ENCODE peak calls at places on chromosomes 7 and 10, in ten cellular contexts. S, M, Z, E, A, C, T, J, P and R are unnamed samples.

GRCh38 chr10:86840498-86840897 is 84.1 kb downstream of the BMPR1A start:
- DNase-seq in Z (no peak), P (no peak), M (no peak), J (no peak), C (no peak), S (no peak), E (no peak), T (no peak), A (no peak), R (no peak)

GRCh38 chr7:105521027-105521730 is 892 bp downstream of the PUS7 start:
- DNase-seq in P (peak), M (peak), C (peak), T (peak), Z (peak), S (peak), A (peak), E (peak), J (peak), R (peak)

GRCh38 chr7:150959739-150960734 is 18.1 kb downstream of the KCNH2 start:
- DNase-seq in J (no peak), E (no peak), Z (no peak), A (peak), S (no peak), T (no peak), M (no peak), C (no peak), P (no peak), R (no peak)

GRCh38 chr7:138001529-138002095 is at the start of gene CREB3L2:
- DNase-seq in J (peak), E (no peak), P (peak), Z (peak), S (peak), C (peak), T (peak), M (peak), A (no peak), R (peak)

GRCh38 chr10:58638406-58638805 is 125.7 kb downstream of the BICC1 start:
- DNase-seq in S (no peak), E (no peak), Z (peak), C (no peak), P (no peak), A (no peak), M (no peak), J (no peak), T (no peak), R (no peak)

GRCh38 chr7:106071356-106071998 is 40.6 kb downstream of the SYPL1 start:
- DNase-seq in J (peak), T (no peak), E (no peak), P (no peak), S (no peak), Z (no peak), A (no peak), C (no peak), M (no peak), R (no peak)

GRCh38 chr10:96673318-96674099 is 46.8 kb downstream of the PIK3AP1 start:
- DNase-seq in C (peak), S (no peak), T (no peak), Z (peak), J (no peak), M (no peak), A (peak), P (no peak), E (no peak), R (peak)

GRCh38 chr7:108459922-108460551 is 3.8 kb upstream of the NRCAM start:
- DNase-seq in A (no peak), M (peak), S (no peak), C (no peak), E (peak), P (peak), T (no peak), Z (no peak), J (peak), R (no peak)

GRCh38 chr10:107425844-107426553 is 261.5 kb upstream of the SORCS1 start:
- DNase-seq in S (no peak), C (no peak), T (no peak), E (no peak), M (no peak), P (no peak), A (peak), Z (no peak), J (no peak), R (no peak)

GRCh38 chr7:92119213-92119759 is 15.0 kb downstream of the CYP51A1 start:
- DNase-seq in P (no peak), Z (no peak), T (no peak), J (no peak), C (no peak), S (no peak), M (no peak), A (no peak), E (no peak), R (no peak)

GRCh38 chr7:30923009-30923773 is 11.5 kb downstream of the AQP1 start:
- DNase-seq in Z (peak), E (no peak), P (no peak), S (no peak), M (no peak), A (peak), C (peak), J (no peak), T (no peak), R (peak)

GRCh38 chr10:19843487-19843886 is 27.3 kb downstream of the PLXDC2 start:
- DNase-seq in A (no peak), Z (no peak), P (no peak), J (no peak), E (no peak), M (no peak), C (no peak), T (no peak), S (no peak), R (no peak)

GRCh38 chr7:69695998-69696657 is 97.9 kb downstream of the AUTS2 start:
- DNase-seq in M (no peak), J (no peak), C (no peak), E (no peak), P (no peak), T (no peak), Z (no peak), A (no peak), S (no peak), R (no peak)

GRCh38 chr7:30870821-30871518 is 40.7 kb upstream of the AQP1 start:
- DNase-seq in S (no peak), M (no peak), A (no peak), C (no peak), E (no peak), P (no peak), Z (no peak), J (no peak), T (no peak), R (no peak)

GRCh38 chr7:91082854-91083495 is 181.3 kb upstream of the FZD1 start:
- DNase-seq in C (no peak), M (no peak), J (no peak), S (no peak), P (peak), T (no peak), Z (no peak), E (peak), A (no peak), R (no peak)

GRCh38 chr7:151665363-151665762 is 145.7 kb upstream of the RHEB start:
- DNase-seq in T (no peak), S (no peak), Z (no peak), P (peak), J (no peak), M (no peak), E (no peak), C (no peak), A (peak), R (peak)

GRCh38 chr10:29838529-29838928 is 203.8 kb upstream of the SVIL start:
- DNase-seq in C (no peak), J (no peak), M (no peak), P (no peak), T (no peak), A (no peak), Z (no peak), E (no peak), S (no peak), R (no peak)

GRCh38 chr7:94276797-94277196 is 117.9 kb upstream of the COL1A2 start:
- DNase-seq in A (no peak), E (peak), P (peak), C (no peak), S (no peak), M (no peak), T (no peak), J (no peak), Z (no peak), R (no peak)

GRCh38 chr7:29748286-29749099 is 57.8 kb upstream of the WIPF3 start:
- DNase-seq in E (peak), Z (no peak), J (no peak), A (no peak), C (no peak), M (peak), P (peak), T (no peak), S (no peak), R (no peak)

GRCh38 chr10:92969151-92969550 is 91.4 kb upstream of the CYP26C1 start:
- DNase-seq in J (no peak), A (no peak), S (no peak), Z (no peak), P (no peak), M (no peak), T (no peak), C (no peak), E (no peak), R (no peak)

GRCh38 chr10:5628798-5629788 is 37.3 kb downstream of the ASB13 start:
- DNase-seq in T (no peak), Z (no peak), A (no peak), S (no peak), P (peak), J (peak), M (no peak), C (no peak), E (no peak), R (no peak)

GRCh38 chr7:155862516-155863257 is 50.4 kb upstream of the SHH start:
- DNase-seq in A (no peak), Z (no peak), P (no peak), T (no peak), E (no peak), M (no peak), S (no peak), C (no peak), J (no peak), R (no peak)

GRCh38 chr7:12327922-12328321 is 75.7 kb downstream of the VWDE start:
- DNase-seq in A (no peak), E (no peak), C (no peak), T (no peak), Z (peak), P (no peak), M (no peak), J (no peak), S (no peak), R (no peak)

GRCh38 chr10:94308866-94309265 is 53.9 kb downstream of the NOC3L start:
- DNase-seq in C (no peak), S (no peak), J (no peak), T (no peak), M (no peak), Z (no peak), A (no peak), P (no peak), E (no peak), R (no peak)

GRCh38 chr7:131103997-131104396 is 223.7 kb upstream of the MKLN1 start:
- DNase-seq in E (no peak), T (no peak), C (no peak), J (no peak), Z (no peak), A (no peak), S (no peak), M (no peak), P (no peak), R (no peak)

GRCh38 chr10:119689016-119689564 is 36.8 kb upstream of the INPP5F start:
- DNase-seq in A (no peak), Z (peak), M (no peak), E (no peak), J (no peak), C (no peak), P (no peak), S (no peak), T (no peak), R (no peak)

GRCh38 chr10:34415039-34415438 is 400.1 kb downstream of the PARD3 start:
- DNase-seq in S (no peak), M (no peak), A (no peak), J (no peak), C (no peak), E (no peak), T (no peak), P (no peak), Z (no peak), R (no peak)

GRCh38 chr10:34236927-34237326 is 578.2 kb downstream of the PARD3 start:
- DNase-seq in E (no peak), S (no peak), T (no peak), P (peak), M (no peak), J (no peak), A (no peak), Z (no peak), C (no peak), R (no peak)

GRCh38 chr10:110032801-110033723 is 25.3 kb downstream of the ADD3 start:
- DNase-seq in A (no peak), J (no peak), S (no peak), E (no peak), P (no peak), C (no peak), Z (no peak), T (no peak), M (no peak), R (peak)

GRCh38 chr10:103661198-103661950 is 167.9 kb downstream of the NEURL1 start:
- DNase-seq in E (peak), J (peak), P (peak), C (peak), S (peak), M (no peak), T (no peak), Z (peak), A (peak), R (peak)

GRCh38 chr10:80909254-80909653 is 371.6 kb downstream of the SH2D4B start:
- DNase-seq in A (no peak), S (no peak), M (no peak), P (peak), C (no peak), E (no peak), J (no peak), T (no peak), Z (no peak), R (no peak)

GRCh38 chr10:99993994-99994689 is 15.6 kb downstream of the DNMBP start:
- DNase-seq in S (peak), E (no peak), J (peak), T (no peak), Z (peak), C (peak), M (no peak), A (peak), P (peak), R (no peak)

GRCh38 chr10:133158437-133158755 is 1.6 kb upstream of the KNDC1 start:
- DNase-seq in T (no peak), J (no peak), E (no peak), Z (no peak), C (no peak), M (no peak), S (no peak), A (no peak), P (no peak), R (no peak)

GRCh38 chr10:71863203-71863602 is 12.2 kb upstream of the PSAP start:
- DNase-seq in C (no peak), S (no peak), A (no peak), T (no peak), J (no peak), E (no peak), M (no peak), P (no peak), Z (no peak), R (no peak)

GRCh38 chr7:30412810-30413504 is 65.6 kb downstream of the NOD1 start:
- DNase-seq in E (peak), P (peak), T (no peak), J (no peak), M (no peak), S (no peak), Z (peak), C (no peak), A (no peak), R (peak)

GRCh38 chr7:31056775-31057346 is 4.8 kb downstream of the ADCYAP1R1 start:
- DNase-seq in S (no peak), E (peak), J (no peak), A (no peak), C (no peak), M (peak), Z (no peak), P (no peak), T (no peak), R (no peak)

GRCh38 chr10:10353326-10353725 is 664.3 kb upstream of the CELF2 start:
- DNase-seq in E (no peak), S (no peak), P (no peak), C (no peak), Z (peak), J (no peak), M (no peak), A (no peak), T (no peak), R (no peak)

GRCh38 chr7:130695840-130696239 is 9.5 kb upstream of the TSGA13 start:
- DNase-seq in J (no peak), C (no peak), E (peak), P (peak), S (no peak), M (peak), A (no peak), Z (no peak), T (no peak), R (no peak)

GRCh38 chr10:133396035-133396624 is 2.2 kb downstream of the MTG1 start:
- DNase-seq in J (no peak), M (no peak), C (no peak), E (no peak), T (no peak), P (no peak), Z (no peak), S (no peak), A (no peak), R (no peak)